ENCODE peak calls at places on chromosomes 5 and 9, in four cellular contexts. Y, E, T and G are unnamed samples. For H3K9me3, the result is how much of the 10 kb centered on the place peaks cover.

GRCh38 chr9:118038713-118039112 is 334.5 kb downstream of the TLR4 start:
- DNase-seq in Y (no peak), E (no peak), T (no peak), G (no peak)

GRCh38 chr5:39518516-39518915 is 93.7 kb upstream of the DAB2 start:
- DNase-seq in Y (no peak), E (no peak), T (no peak), G (no peak)

GRCh38 chr5:116454417-116454927 is 120.2 kb downstream of the SEMA6A start:
- DNase-seq in Y (no peak), E (no peak), T (peak), G (no peak)

GRCh38 chr9:115766495-115766894 is 387.1 kb upstream of the PAPPA start:
- DNase-seq in Y (no peak), E (no peak), T (peak), G (no peak)

GRCh38 chr9:95495988-95496387 is 20.8 kb downstream of the PTCH1 start:
- DNase-seq in Y (no peak), E (no peak), T (no peak), G (no peak)

GRCh38 chr9:132595319-132595718 is 12.9 kb downstream of the BARHL1 start:
- DNase-seq in Y (peak), E (no peak), T (no peak), G (no peak)

GRCh38 chr5:142644640-142645361 is 41.1 kb downstream of the FGF1 start:
- DNase-seq in Y (peak), E (peak), T (peak), G (no peak)

GRCh38 chr9:22682536-22683392 is 236.1 kb downstream of the DMRTA1 start:
- DNase-seq in Y (peak), E (no peak), T (no peak), G (no peak)

GRCh38 chr9:114538241-114538640 is 33.0 kb upstream of the WHRN start:
- DNase-seq in Y (peak), E (peak), T (peak), G (peak)

GRCh38 chr9:125889524-125890473 is 142.6 kb downstream of the PBX3 start:
- DNase-seq in Y (no peak), E (no peak), T (peak), G (no peak)

GRCh38 chr5:74360535-74361210 is 279.9 kb downstream of the ENC1 start:
- DNase-seq in Y (no peak), E (no peak), T (no peak), G (no peak)

GRCh38 chr5:180491496-180491895 is 2.7 kb upstream of the CNOT6 start:
- DNase-seq in Y (no peak), E (no peak), T (no peak), G (no peak)

GRCh38 chr5:62051747-62052146 is 254.3 kb upstream of the KIF2A start:
- DNase-seq in Y (no peak), E (no peak), T (no peak), G (no peak)

GRCh38 chr5:116528519-116529234 is 45.9 kb downstream of the SEMA6A start:
- DNase-seq in Y (no peak), E (no peak), T (no peak), G (no peak)

GRCh38 chr9:36154213-36154952 is 14.8 kb upstream of the CCIN start:
- DNase-seq in Y (peak), E (no peak), T (no peak), G (no peak)

GRCh38 chr9:125631391-125632085 is 75.5 kb downstream of the MAPKAP1 start:
- DNase-seq in Y (no peak), E (no peak), T (peak), G (peak)

GRCh38 chr5:132265336-132266030 is 8.0 kb downstream of the PDLIM4 start:
- DNase-seq in Y (peak), E (no peak), T (peak), G (no peak)

GRCh38 chr9:29285818-29286217 is 1712.5 kb upstream of the C9orf72 start:
- DNase-seq in Y (no peak), E (no peak), T (no peak), G (no peak)

GRCh38 chr9:38235244-38235643 is 157.3 kb upstream of the ALDH1B1 start:
- DNase-seq in Y (no peak), E (no peak), T (no peak), G (no peak)

GRCh38 chr5:78007232-78007631 is 231.1 kb upstream of the TBCA start:
- DNase-seq in Y (no peak), E (no peak), T (no peak), G (no peak)

GRCh38 chr5:136330353-136330913 is 34.9 kb downstream of the TRPC7 start:
- DNase-seq in Y (no peak), E (no peak), T (peak), G (no peak)

GRCh38 chr5:97618721-97619120 is 435.7 kb upstream of the RIOK2 start:
- DNase-seq in Y (no peak), E (no peak), T (no peak), G (no peak)

GRCh38 chr9:117291223-117291622 is 123.6 kb downstream of the ASTN2 start:
- DNase-seq in Y (no peak), E (no peak), T (no peak), G (no peak)

GRCh38 chr5:161420526-161420925 is 126.0 kb downstream of the GABRB2 start:
- DNase-seq in Y (no peak), E (no peak), T (no peak), G (no peak)

GRCh38 chr9:99300103-99300439 is 78.0 kb downstream of the SEC61B start:
- DNase-seq in Y (no peak), E (no peak), T (no peak), G (no peak)

GRCh38 chr9:136858452-136858843 is 6.3 kb downstream of the MAMDC4 start:
- DNase-seq in Y (no peak), E (no peak), T (no peak), G (no peak)

GRCh38 chr5:170380361-170380951 is 8.7 kb downstream of the KCNMB1 start:
- DNase-seq in Y (peak), E (no peak), T (no peak), G (no peak)

GRCh38 chr5:43389679-43390329 is 22.4 kb downstream of the CCL28 start:
- DNase-seq in Y (peak), E (peak), T (peak), G (peak)

GRCh38 chr5:111697215-111697614 is 59.8 kb downstream of the NREP start:
- DNase-seq in Y (no peak), E (no peak), T (peak), G (no peak)

GRCh38 chr5:180399391-180399790 is 46.3 kb upstream of the GFPT2 start:
- DNase-seq in Y (no peak), E (no peak), T (no peak), G (no peak)

GRCh38 chr5:52771343-52772039 is 16.2 kb upstream of the ITGA1 start:
- DNase-seq in Y (no peak), E (no peak), T (no peak), G (no peak)

GRCh38 chr5:80406980-80407734 is 707 bp upstream of the ZFYVE16 start:
- DNase-seq in Y (no peak), E (no peak), T (peak), G (peak)

GRCh38 chr9:80650964-80651555 is 1038.3 kb downstream of the TLE1 start:
- DNase-seq in Y (no peak), E (no peak), T (peak), G (no peak)

DNA sequence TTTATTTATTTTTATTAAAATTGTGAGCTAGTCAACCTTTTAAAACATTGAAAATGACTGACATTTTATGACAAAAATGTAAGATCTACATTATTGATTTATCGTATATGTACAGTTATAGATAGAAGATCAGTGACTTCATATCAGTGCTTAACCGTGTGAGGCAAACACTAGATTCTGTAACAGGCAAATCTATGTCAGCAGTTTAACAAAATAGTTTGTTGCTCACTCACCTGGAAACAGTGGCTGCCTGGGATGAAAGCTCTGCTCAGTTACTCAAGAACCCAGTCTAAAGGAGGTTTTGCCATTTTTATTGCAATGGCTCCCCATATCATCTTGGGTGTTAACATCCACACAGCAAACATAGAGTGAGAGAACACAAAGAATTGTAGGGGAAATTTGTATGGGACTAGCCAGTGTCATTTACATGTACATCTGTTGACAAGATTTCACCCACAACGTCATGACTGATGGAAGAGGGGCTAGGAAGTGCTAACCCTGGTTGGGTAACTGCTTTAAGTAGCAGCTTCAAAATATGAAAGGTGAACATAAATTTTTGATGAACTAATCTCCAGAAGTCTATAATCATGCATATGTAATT is 49.0 kb downstream of the SGCD start:
- DNase-seq in Y (no peak), E (no peak), T (no peak), G (no peak)
- H2AFZ ChIP-seq in Y (no peak), E (no peak), T (no peak), G (no peak)

GRCh38 chr5:110218994-110219393 is 507.5 kb downstream of the TMEM232 start:
- DNase-seq in Y (no peak), E (no peak), T (no peak), G (no peak)
- H3K9me3 ChIP-seq in Y (under half), E (under half), T (under half), G (under half)

GRCh38 chr9:88586452-88586851 is 51.5 kb downstream of the NXNL2 start:
- DNase-seq in Y (no peak), E (no peak), T (no peak), G (no peak)
- H2AFZ ChIP-seq in Y (no peak), E (peak), T (no peak), G (no peak)

DNA sequence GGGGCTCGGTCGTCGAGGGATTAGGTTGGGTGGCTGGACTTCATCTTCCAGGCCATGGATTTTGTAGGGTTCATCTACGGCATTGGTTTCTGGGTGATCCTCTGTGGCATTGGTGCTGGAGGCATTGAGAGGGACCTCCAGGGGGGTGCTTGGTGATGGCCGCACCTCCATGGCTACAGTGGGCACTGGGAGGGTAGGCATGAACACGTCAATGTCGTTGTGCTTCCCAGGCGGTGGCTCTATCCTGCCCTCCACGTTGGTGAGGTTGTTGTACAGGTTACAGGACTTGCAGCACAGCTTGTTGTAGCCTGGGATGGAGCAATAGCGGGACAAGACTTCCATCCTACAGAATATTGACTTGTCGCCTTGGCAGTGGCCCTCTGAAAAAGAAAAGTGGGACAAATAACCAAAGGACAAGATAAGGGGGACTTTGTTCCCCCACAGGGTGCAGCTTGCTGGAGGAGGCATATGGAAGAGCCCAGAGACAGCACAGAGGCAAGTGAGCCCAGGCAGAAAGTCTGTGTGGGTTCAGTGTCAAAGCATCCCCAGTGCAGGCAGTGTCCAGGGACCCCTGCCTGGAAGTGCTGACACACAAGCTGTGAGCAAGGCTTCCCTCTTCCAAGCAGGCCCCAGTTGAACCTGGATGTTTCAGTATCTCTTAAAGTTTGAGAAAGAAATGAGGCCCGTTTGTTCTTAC is 53.9 kb downstream of the ZNF354C start:
- DNase-seq in Y (no peak), E (no peak), T (no peak), G (no peak)
- H3K9me3 ChIP-seq in Y (under half), E (under half), T (under half), G (under half)

DNA sequence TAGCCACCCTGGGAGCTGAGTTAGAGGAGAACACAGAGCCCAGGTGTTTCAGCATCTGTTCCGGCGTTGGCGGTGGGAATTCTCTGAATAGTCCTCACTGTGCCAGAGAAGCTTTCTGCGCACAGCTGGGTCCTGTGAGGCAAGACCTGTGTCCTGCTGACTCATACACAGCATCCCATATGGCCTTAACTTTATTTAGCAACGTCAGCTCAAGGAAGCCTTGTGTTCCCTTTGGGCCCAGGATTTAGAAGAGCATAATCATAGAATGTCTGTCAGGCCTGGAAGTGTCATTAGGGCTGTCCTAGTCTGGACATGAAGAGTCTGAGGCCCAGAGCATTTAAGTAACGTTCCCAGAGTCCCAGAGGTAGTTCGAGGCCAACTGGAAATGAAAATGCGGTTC is 188.6 kb upstream of the DMRT1 start:
- DNase-seq in Y (no peak), E (no peak), T (no peak), G (no peak)
- H2AFZ ChIP-seq in Y (no peak), E (no peak), T (no peak), G (no peak)